ENCODE peak calls at places on chromosomes 2 and 18, in eight cellular contexts. One of them, this sample, is unnamed.

GRCh38 chr2:55109219-55109891 is 59.1 kb upstream of the RTN4 start:
- DNase-seq in stimulated activated CD8-positive, alpha-beta memory T cell treated with anti-CD3 and anti-CD28 coated beads, Interleukin-7, amount 100 ng/mL, for 1 hour: no peak
- DNase-seq in MCF 10A: peak
- DNase-seq in body of pancreas: peak
- DNase-seq in right atrium auricular region: no peak
- DNase-seq in kidney: no peak
- DNase-seq in NT2/D1: no peak
- DNase-seq in T-helper 2 cell: no peak
- DNase-seq in this sample: no peak

GRCh38 chr2:64267699-64268098 is 123.5 kb upstream of the PELI1 start:
- DNase-seq in stimulated activated CD8-positive, alpha-beta memory T cell treated with anti-CD3 and anti-CD28 coated beads, Interleukin-7, amount 100 ng/mL, for 1 hour: no peak
- DNase-seq in MCF 10A: no peak
- DNase-seq in body of pancreas: no peak
- DNase-seq in right atrium auricular region: no peak
- DNase-seq in kidney: no peak
- DNase-seq in NT2/D1: peak
- DNase-seq in T-helper 2 cell: no peak
- DNase-seq in this sample: no peak

GRCh38 chr2:240503375-240503774 is 54.4 kb downstream of the ANKMY1 start:
- DNase-seq in stimulated activated CD8-positive, alpha-beta memory T cell treated with anti-CD3 and anti-CD28 coated beads, Interleukin-7, amount 100 ng/mL, for 1 hour: no peak
- DNase-seq in MCF 10A: no peak
- DNase-seq in body of pancreas: no peak
- DNase-seq in right atrium auricular region: peak
- DNase-seq in kidney: no peak
- DNase-seq in NT2/D1: no peak
- DNase-seq in T-helper 2 cell: no peak
- DNase-seq in this sample: peak

GRCh38 chr2:49021170-49021743 is 133.1 kb downstream of the FSHR start:
- DNase-seq in stimulated activated CD8-positive, alpha-beta memory T cell treated with anti-CD3 and anti-CD28 coated beads, Interleukin-7, amount 100 ng/mL, for 1 hour: no peak
- DNase-seq in MCF 10A: no peak
- DNase-seq in body of pancreas: no peak
- DNase-seq in right atrium auricular region: no peak
- DNase-seq in kidney: no peak
- DNase-seq in NT2/D1: no peak
- DNase-seq in T-helper 2 cell: no peak
- DNase-seq in this sample: no peak

GRCh38 chr2:27378096-27378808 is 2.3 kb downstream of the ZNF513 start:
- DNase-seq in stimulated activated CD8-positive, alpha-beta memory T cell treated with anti-CD3 and anti-CD28 coated beads, Interleukin-7, amount 100 ng/mL, for 1 hour: no peak
- DNase-seq in MCF 10A: peak
- DNase-seq in body of pancreas: peak
- DNase-seq in right atrium auricular region: no peak
- DNase-seq in kidney: peak
- DNase-seq in NT2/D1: no peak
- DNase-seq in T-helper 2 cell: no peak
- DNase-seq in this sample: no peak

GRCh38 chr2:240250985-240251847 is 110.8 kb upstream of the OTOS start:
- DNase-seq in stimulated activated CD8-positive, alpha-beta memory T cell treated with anti-CD3 and anti-CD28 coated beads, Interleukin-7, amount 100 ng/mL, for 1 hour: no peak
- DNase-seq in MCF 10A: peak
- DNase-seq in body of pancreas: peak
- DNase-seq in right atrium auricular region: peak
- DNase-seq in kidney: peak
- DNase-seq in NT2/D1: no peak
- DNase-seq in T-helper 2 cell: no peak
- DNase-seq in this sample: peak

GRCh38 chr2:26465981-26466471 is 11.9 kb downstream of the OTOF start:
- DNase-seq in stimulated activated CD8-positive, alpha-beta memory T cell treated with anti-CD3 and anti-CD28 coated beads, Interleukin-7, amount 100 ng/mL, for 1 hour: no peak
- DNase-seq in MCF 10A: no peak
- DNase-seq in body of pancreas: no peak
- DNase-seq in right atrium auricular region: no peak
- DNase-seq in kidney: peak
- DNase-seq in NT2/D1: no peak
- DNase-seq in T-helper 2 cell: no peak
- DNase-seq in this sample: no peak

GRCh38 chr2:65383571-65384488 is 48.6 kb downstream of the SPRED2 start:
- DNase-seq in stimulated activated CD8-positive, alpha-beta memory T cell treated with anti-CD3 and anti-CD28 coated beads, Interleukin-7, amount 100 ng/mL, for 1 hour: no peak
- DNase-seq in MCF 10A: no peak
- DNase-seq in body of pancreas: peak
- DNase-seq in right atrium auricular region: no peak
- DNase-seq in kidney: no peak
- DNase-seq in NT2/D1: no peak
- DNase-seq in T-helper 2 cell: no peak
- DNase-seq in this sample: no peak

GRCh38 chr2:60472663-60473289 is 80.7 kb downstream of the BCL11A start:
- DNase-seq in stimulated activated CD8-positive, alpha-beta memory T cell treated with anti-CD3 and anti-CD28 coated beads, Interleukin-7, amount 100 ng/mL, for 1 hour: no peak
- DNase-seq in MCF 10A: no peak
- DNase-seq in body of pancreas: no peak
- DNase-seq in right atrium auricular region: no peak
- DNase-seq in kidney: no peak
- DNase-seq in NT2/D1: no peak
- DNase-seq in T-helper 2 cell: no peak
- DNase-seq in this sample: no peak

GRCh38 chr2:175180701-175181103 is 808 bp downstream of the ATP5MC3 start:
- DNase-seq in stimulated activated CD8-positive, alpha-beta memory T cell treated with anti-CD3 and anti-CD28 coated beads, Interleukin-7, amount 100 ng/mL, for 1 hour: no peak
- DNase-seq in MCF 10A: peak
- DNase-seq in body of pancreas: peak
- DNase-seq in right atrium auricular region: no peak
- DNase-seq in kidney: no peak
- DNase-seq in NT2/D1: no peak
- DNase-seq in T-helper 2 cell: peak
- DNase-seq in this sample: no peak

GRCh38 chr18:13543811-13544732 is 182.3 kb downstream of the FAM210A start:
- DNase-seq in stimulated activated CD8-positive, alpha-beta memory T cell treated with anti-CD3 and anti-CD28 coated beads, Interleukin-7, amount 100 ng/mL, for 1 hour: no peak
- DNase-seq in MCF 10A: no peak
- DNase-seq in body of pancreas: no peak
- DNase-seq in right atrium auricular region: peak
- DNase-seq in kidney: no peak
- DNase-seq in NT2/D1: no peak
- DNase-seq in T-helper 2 cell: no peak
- DNase-seq in this sample: peak

GRCh38 chr18:11826836-11827235 is 24.4 kb upstream of the CHMP1B start:
- DNase-seq in stimulated activated CD8-positive, alpha-beta memory T cell treated with anti-CD3 and anti-CD28 coated beads, Interleukin-7, amount 100 ng/mL, for 1 hour: no peak
- DNase-seq in MCF 10A: no peak
- DNase-seq in body of pancreas: no peak
- DNase-seq in right atrium auricular region: no peak
- DNase-seq in kidney: no peak
- DNase-seq in NT2/D1: no peak
- DNase-seq in T-helper 2 cell: no peak
- DNase-seq in this sample: no peak

GRCh38 chr2:65420712-65421431 is 11.5 kb downstream of the SPRED2 start:
- DNase-seq in stimulated activated CD8-positive, alpha-beta memory T cell treated with anti-CD3 and anti-CD28 coated beads, Interleukin-7, amount 100 ng/mL, for 1 hour: no peak
- DNase-seq in MCF 10A: no peak
- DNase-seq in body of pancreas: no peak
- DNase-seq in right atrium auricular region: no peak
- DNase-seq in kidney: no peak
- DNase-seq in NT2/D1: no peak
- DNase-seq in T-helper 2 cell: no peak
- DNase-seq in this sample: no peak

GRCh38 chr2:187509667-187510417 is 44.4 kb downstream of the TFPI start:
- DNase-seq in stimulated activated CD8-positive, alpha-beta memory T cell treated with anti-CD3 and anti-CD28 coated beads, Interleukin-7, amount 100 ng/mL, for 1 hour: no peak
- DNase-seq in MCF 10A: no peak
- DNase-seq in body of pancreas: no peak
- DNase-seq in right atrium auricular region: no peak
- DNase-seq in kidney: no peak
- DNase-seq in NT2/D1: no peak
- DNase-seq in T-helper 2 cell: no peak
- DNase-seq in this sample: no peak

GRCh38 chr2:70029814-70030409 is 57.4 kb upstream of the PCBP1 start:
- DNase-seq in stimulated activated CD8-positive, alpha-beta memory T cell treated with anti-CD3 and anti-CD28 coated beads, Interleukin-7, amount 100 ng/mL, for 1 hour: no peak
- DNase-seq in MCF 10A: peak
- DNase-seq in body of pancreas: peak
- DNase-seq in right atrium auricular region: peak
- DNase-seq in kidney: peak
- DNase-seq in NT2/D1: peak
- DNase-seq in T-helper 2 cell: no peak
- DNase-seq in this sample: no peak

GRCh38 chr2:45649855-45650806 is 1.3 kb upstream of the PRKCE start:
- DNase-seq in stimulated activated CD8-positive, alpha-beta memory T cell treated with anti-CD3 and anti-CD28 coated beads, Interleukin-7, amount 100 ng/mL, for 1 hour: peak
- DNase-seq in MCF 10A: peak
- DNase-seq in body of pancreas: peak
- DNase-seq in right atrium auricular region: peak
- DNase-seq in kidney: peak
- DNase-seq in NT2/D1: no peak
- DNase-seq in T-helper 2 cell: peak
- DNase-seq in this sample: peak

GRCh38 chr2:1675633-1676032 is 68.7 kb downstream of the PXDN start:
- DNase-seq in stimulated activated CD8-positive, alpha-beta memory T cell treated with anti-CD3 and anti-CD28 coated beads, Interleukin-7, amount 100 ng/mL, for 1 hour: no peak
- DNase-seq in MCF 10A: peak
- DNase-seq in body of pancreas: no peak
- DNase-seq in right atrium auricular region: peak
- DNase-seq in kidney: no peak
- DNase-seq in NT2/D1: no peak
- DNase-seq in T-helper 2 cell: no peak
- DNase-seq in this sample: no peak

GRCh38 chr2:191638079-191638801 is 39.7 kb upstream of the NABP1 start:
- DNase-seq in stimulated activated CD8-positive, alpha-beta memory T cell treated with anti-CD3 and anti-CD28 coated beads, Interleukin-7, amount 100 ng/mL, for 1 hour: no peak
- DNase-seq in MCF 10A: no peak
- DNase-seq in body of pancreas: peak
- DNase-seq in right atrium auricular region: no peak
- DNase-seq in kidney: no peak
- DNase-seq in NT2/D1: no peak
- DNase-seq in T-helper 2 cell: no peak
- DNase-seq in this sample: no peak

GRCh38 chr18:13574761-13575160 is 151.6 kb downstream of the FAM210A start:
- DNase-seq in stimulated activated CD8-positive, alpha-beta memory T cell treated with anti-CD3 and anti-CD28 coated beads, Interleukin-7, amount 100 ng/mL, for 1 hour: no peak
- DNase-seq in MCF 10A: no peak
- DNase-seq in body of pancreas: no peak
- DNase-seq in right atrium auricular region: no peak
- DNase-seq in kidney: no peak
- DNase-seq in NT2/D1: no peak
- DNase-seq in T-helper 2 cell: no peak
- DNase-seq in this sample: no peak

GRCh38 chr18:74901347-74902169 is 303.9 kb downstream of the ZNF407 start:
- DNase-seq in stimulated activated CD8-positive, alpha-beta memory T cell treated with anti-CD3 and anti-CD28 coated beads, Interleukin-7, amount 100 ng/mL, for 1 hour: no peak
- DNase-seq in MCF 10A: no peak
- DNase-seq in body of pancreas: no peak
- DNase-seq in right atrium auricular region: no peak
- DNase-seq in kidney: no peak
- DNase-seq in NT2/D1: no peak
- DNase-seq in T-helper 2 cell: no peak
- DNase-seq in this sample: no peak

GRCh38 chr2:98348066-98348561 is 1.9 kb downstream of the CNGA3 start:
- DNase-seq in stimulated activated CD8-positive, alpha-beta memory T cell treated with anti-CD3 and anti-CD28 coated beads, Interleukin-7, amount 100 ng/mL, for 1 hour: no peak
- DNase-seq in MCF 10A: no peak
- DNase-seq in body of pancreas: peak
- DNase-seq in right atrium auricular region: no peak
- DNase-seq in kidney: no peak
- DNase-seq in NT2/D1: no peak
- DNase-seq in T-helper 2 cell: no peak
- DNase-seq in this sample: no peak